ENCODE peak calls at places on chromosomes 13 and 19, in nine cellular contexts. Z, X, D, O, S, U, V, C and B are unnamed samples.

GRCh38 chr13:39463611-39464010 is 139.4 kb downstream of the LHFPL6 start:
- DNase-seq in Z (no peak), X (no peak), D (no peak), O (no peak), S (no peak), U (no peak), V (no peak), C (no peak), B (no peak)

GRCh38 chr13:110726726-110727125 is 13.2 kb downstream of the ING1 start:
- DNase-seq in Z (peak), X (no peak), D (no peak), O (no peak), S (peak), U (no peak), V (peak), C (no peak), B (no peak)

GRCh38 chr19:3121821-3122511 is 13.9 kb upstream of the GNA15 start:
- DNase-seq in Z (no peak), X (no peak), D (no peak), O (no peak), S (no peak), U (no peak), V (no peak), C (no peak), B (no peak)

GRCh38 chr19:33502521-33502920 is 19.1 kb downstream of the PEPD start:
- DNase-seq in Z (no peak), X (no peak), D (no peak), O (no peak), S (no peak), U (no peak), V (no peak), C (no peak), B (no peak)

GRCh38 chr13:40517486-40518311 is 148.7 kb downstream of the FOXO1 start:
- DNase-seq in Z (no peak), X (no peak), D (no peak), O (no peak), S (peak), U (no peak), V (no peak), C (no peak), B (no peak)

GRCh38 chr19:57025491-57025890 is 94.3 kb upstream of the USP29 start:
- DNase-seq in Z (no peak), X (no peak), D (no peak), O (no peak), S (no peak), U (no peak), V (no peak), C (no peak), B (no peak)

GRCh38 chr19:37979547-37980082 is 72.6 kb downstream of the SIPA1L3 start:
- DNase-seq in Z (no peak), X (no peak), D (no peak), O (peak), S (no peak), U (no peak), V (no peak), C (no peak), B (peak)

GRCh38 chr19:3565177-3565576 is 7.6 kb upstream of the HMG20B start:
- DNase-seq in Z (peak), X (no peak), D (no peak), O (no peak), S (no peak), U (peak), V (no peak), C (peak), B (no peak)

GRCh38 chr19:48633148-48634035 is 3.8 kb downstream of the DBP start:
- DNase-seq in Z (no peak), X (peak), D (no peak), O (no peak), S (no peak), U (no peak), V (no peak), C (no peak), B (no peak)

GRCh38 chr19:49200238-49200862 is 42.8 kb downstream of the TRPM4 start:
- DNase-seq in Z (no peak), X (no peak), D (no peak), O (no peak), S (peak), U (peak), V (no peak), C (no peak), B (peak)

GRCh38 chr13:31556376-31556775 is 182.9 kb upstream of the RXFP2 start:
- DNase-seq in Z (peak), X (no peak), D (no peak), O (no peak), S (no peak), U (peak), V (no peak), C (peak), B (no peak)

GRCh38 chr13:51364404-51365008 is 25.0 kb downstream of the SERPINE3 start:
- DNase-seq in Z (peak), X (no peak), D (no peak), O (no peak), S (no peak), U (peak), V (no peak), C (peak), B (no peak)

GRCh38 chr13:48138270-48138669 is 43.4 kb upstream of the MED4 start:
- DNase-seq in Z (no peak), X (no peak), D (no peak), O (no peak), S (peak), U (no peak), V (no peak), C (no peak), B (no peak)

GRCh38 chr19:3618144-3618810 is 8.3 kb downstream of the CACTIN start:
- DNase-seq in Z (peak), X (peak), D (no peak), O (no peak), S (peak), U (peak), V (peak), C (peak), B (peak)